ENCODE peak calls at places on chromosomes 6 and 20, in eight cellular contexts. N is SK-MEL-5; M is endothelial cell; H is midbrain; L is activated CD8-positive, alpha-beta T cell treated with anti-CD3 and anti-CD28 coated beads for 36 hours; U is stimulated activated effector memory CD8-positive, alpha-beta T cell treated with anti-CD3 and anti-CD28 coated beads, Interleukin-12 subunit alpha, Interleukin-12 subunit beta, amount 100 ng/mL, for 72 hours; F is hypothalamus; C is AG20443. K is an unnamed sample.

GRCh38 chr20:45181639-45182038 is 6.9 kb downstream of the PI3 start:
- DNase-seq in N (no peak), M (no peak), H (no peak), L (no peak), U (no peak), F (no peak), C (peak; percentile 45), K (no peak)

GRCh38 chr20:45835230-45836224 is 1.9 kb downstream of the SNX21 start:
- DNase-seq in N (no peak), M (no peak), H (no peak), L (no peak), U (no peak), F (peak; percentile 42), C (peak; percentile 93), K (no peak)

GRCh38 chr6:98672681-98673475 is 161.5 kb upstream of the POU3F2 start:
- DNase-seq in N (no peak), M (no peak), H (peak; percentile 68), L (no peak), U (no peak), F (no peak), C (no peak), K (no peak)

GRCh38 chr6:170048615-170049256 is 242.1 kb downstream of the DLL1 start:
- DNase-seq in N (no peak), M (no peak), H (peak; percentile 7), L (no peak), U (no peak), F (peak; percentile 43), C (peak; percentile 52), K (peak; percentile 50)

GRCh38 chr6:37314803-37315515 is 38.8 kb upstream of the RNF8 start:
- DNase-seq in N (peak; percentile 81), M (peak; percentile 63), H (peak; percentile 17), L (peak; percentile 70), U (peak; percentile 55), F (no peak), C (no peak), K (peak; percentile 41)

GRCh38 chr6:11702039-11702795 is 76.4 kb downstream of the ADTRP start:
- DNase-seq in N (no peak), M (no peak), H (no peak), L (no peak), U (no peak), F (no peak), C (peak; percentile 73), K (no peak)

GRCh38 chr6:134117409-134117808 is 65.0 kb upstream of the SLC2A12 start:
- DNase-seq in N (peak; percentile 57), M (no peak), H (peak; percentile 36), L (peak; percentile 24), U (no peak), F (no peak), C (peak; percentile 44), K (no peak)

GRCh38 chr20:14935285-14935684 is 597.9 kb upstream of the FLRT3 start:
- DNase-seq in N (no peak), M (no peak), H (no peak), L (no peak), U (no peak), F (no peak), C (no peak), K (no peak)

GRCh38 chr20:50577175-50578018 is 67.2 kb downstream of the PTPN1 start:
- DNase-seq in N (no peak), M (no peak), H (no peak), L (no peak), U (no peak), F (no peak), C (no peak), K (peak; percentile 86)

GRCh38 chr20:50138479-50139393 is 14.8 kb downstream of the PEDS1 start:
- DNase-seq in N (peak; percentile 93), M (no peak), H (peak; percentile 83), L (no peak), U (no peak), F (peak; percentile 79), C (no peak), K (no peak)

GRCh38 chr6:33974471-33974870 is 170.7 kb upstream of the MLN start:
- DNase-seq in N (no peak), M (no peak), H (no peak), L (no peak), U (no peak), F (no peak), C (peak; percentile 4), K (no peak)

GRCh38 chr6:166766769-166767168 is 139.7 kb upstream of the RPS6KA2 start:
- DNase-seq in N (no peak), M (no peak), H (no peak), L (no peak), U (no peak), F (no peak), C (no peak), K (peak; percentile 16)

GRCh38 chr6:142760152-142760551 is 184.8 kb downstream of the HIVEP2 start:
- DNase-seq in N (no peak), M (no peak), H (no peak), L (no peak), U (no peak), F (no peak), C (peak; percentile 70), K (no peak)

GRCh38 chr6:27837636-27838512 is 74.3 kb downstream of the OR2B2 start:
- DNase-seq in N (peak; percentile 98), M (peak; percentile 69), H (peak; percentile 93), L (peak; percentile 87), U (peak; percentile 91), F (peak; percentile 60), C (peak; percentile 87), K (peak; percentile 82)

GRCh38 chr20:3340443-3340842 is 67.0 kb downstream of the DNAAF9 start:
- DNase-seq in N (no peak), M (no peak), H (peak; percentile 31), L (no peak), U (no peak), F (peak; percentile 17), C (peak; percentile 40), K (peak; percentile 84)

GRCh38 chr6:109263873-109264700 is 118.2 kb downstream of the CD164 start:
- DNase-seq in N (no peak), M (no peak), H (no peak), L (no peak), U (no peak), F (no peak), C (no peak), K (no peak)

GRCh38 chr20:21808863-21809664 is 103.6 kb downstream of the PAX1 start:
- DNase-seq in N (peak; percentile 50), M (peak; percentile 79), H (peak; percentile 20), L (peak; percentile 58), U (peak; percentile 53), F (no peak), C (no peak), K (peak; percentile 56)

GRCh38 chr20:50848341-50848808 is 53.5 kb downstream of the BCAS4 start:
- DNase-seq in N (peak; percentile 15), M (no peak), H (peak; percentile 38), L (no peak), U (no peak), F (no peak), C (peak; percentile 43), K (peak; percentile 52)

GRCh38 chr6:106591111-106591825 is 38.0 kb downstream of the RTN4IP1 start:
- DNase-seq in N (peak; percentile 72), M (no peak), H (no peak), L (no peak), U (no peak), F (no peak), C (peak; percentile 90), K (no peak)

GRCh38 chr6:106847116-106847515 is 127.4 kb downstream of the CD24 start:
- DNase-seq in N (no peak), M (no peak), H (no peak), L (no peak), U (no peak), F (no peak), C (no peak), K (no peak)

GRCh38 chr20:19583532-19584175 is 174.4 kb upstream of the RIN2 start:
- DNase-seq in N (peak; percentile 82), M (peak; percentile 91), H (peak; percentile 60), L (peak; percentile 74), U (peak; percentile 71), F (peak; percentile 8), C (peak; percentile 76), K (peak; percentile 85)

K was measured in stomach.